ENCODE peak calls at places on chromosomes 16 and 17, in ten cellular contexts. H is progenitor cell of endocrine pancreas, M is uterus, R is AG04450, T is nephron progenitor cell, Z is fibroblast of the aortic adventitia, B is tibial artery, J is activated B cell treated with CpG ODN at 0.5 μM for 24 hours, N is RWPE1, O is pancreas. S is an unnamed sample.

GRCh38 chr16:7038475-7038874 is 294.2 kb upstream of the RBFOX1 start:
- DNase-seq in N (no peak), R (no peak), M (no peak), J (no peak), B (no peak), T (no peak), Z (no peak), H (no peak), O (no peak), S (no peak)

GRCh38 chr17:34071891-34072420 is 183.1 kb upstream of the CCL2 start:
- DNase-seq in Z (no peak), O (no peak), J (no peak), T (no peak), M (no peak), R (no peak), N (no peak), H (no peak), B (no peak), S (no peak)

GRCh38 chr17:1227917-1228751 is 42.1 kb upstream of the BHLHA9 start:
- DNase-seq in M (no peak), H (peak; percentile 11), O (no peak), N (no peak), B (peak; percentile 71), J (peak; percentile 68), R (no peak), Z (no peak), T (peak; percentile 31), S (peak; percentile 21)

GRCh38 chr16:56560447-56560846 is 4.4 kb upstream of the MT4 start:
- DNase-seq in H (no peak), T (no peak), B (no peak), Z (no peak), N (no peak), R (no peak), M (no peak), J (no peak), O (no peak), S (no peak)

GRCh38 chr16:12426122-12426521 is 377.6 kb downstream of the CPPED1 start:
- DNase-seq in T (no peak), J (no peak), M (no peak), R (no peak), N (no peak), B (no peak), Z (peak; percentile 3), O (no peak), H (no peak), S (no peak)

GRCh38 chr16:31081428-31082351 is 7.1 kb downstream of the PRSS53 start:
- DNase-seq in N (no peak), R (no peak), T (no peak), O (no peak), H (no peak), J (no peak), M (no peak), B (no peak), Z (no peak), S (no peak)

GRCh38 chr17:74104921-74105320 is 98.6 kb upstream of the RPL38 start:
- DNase-seq in R (no peak), Z (no peak), H (no peak), N (no peak), O (no peak), T (no peak), B (no peak), J (no peak), M (no peak), S (no peak)

GRCh38 chr16:2250652-2251280 is 621 bp downstream of the ECI1 start:
- DNase-seq in R (no peak), J (no peak), M (no peak), T (peak; percentile 30), H (no peak), Z (peak; percentile 55), N (no peak), B (no peak), O (peak; percentile 60), S (peak; percentile 35)

GRCh38 chr16:48558269-48558915 is 51.6 kb downstream of the N4BP1 start:
- DNase-seq in Z (peak; percentile 46), R (no peak), O (no peak), M (no peak), N (no peak), J (no peak), H (no peak), T (no peak), B (no peak), S (peak; percentile 84)

GRCh38 chr16:69818811-69819587 is 56.9 kb downstream of the WWP2 start:
- DNase-seq in M (no peak), O (no peak), J (no peak), T (no peak), Z (no peak), R (no peak), B (no peak), N (no peak), H (no peak), S (no peak)

GRCh38 chr16:2388875-2389433 is 40.3 kb upstream of the CCNF start:
- DNase-seq in J (no peak), R (peak; percentile 7), H (no peak), O (peak; percentile 95), Z (peak; percentile 92), B (no peak), T (no peak), N (no peak), M (no peak), S (no peak)

GRCh38 chr17:21359483-21359840 is 16.7 kb upstream of the KCNJ12 start:
- DNase-seq in R (no peak), N (no peak), T (no peak), H (no peak), J (no peak), M (no peak), B (no peak), O (no peak), Z (no peak), S (no peak)

GRCh38 chr16:9139965-9140364 is 48.5 kb downstream of the HAPSTR1 start:
- DNase-seq in H (no peak), J (no peak), B (no peak), O (no peak), Z (peak; percentile 31), M (no peak), R (no peak), N (peak; percentile 38), T (no peak), S (peak; percentile 25)

GRCh38 chr17:16286947-16287562 is 66.2 kb downstream of the CENPV start:
- DNase-seq in M (peak; percentile 26), B (no peak), Z (peak; percentile 64), N (no peak), J (peak; percentile 61), H (no peak), R (no peak), T (no peak), O (no peak), S (no peak)
- TF ChIP-seq CTCF in M (no peak), B (no peak), Z (peak; percentile 43), N (no peak), J (no peak), H (no peak), R (peak; percentile 26), T (no peak), O (no peak), S (no peak)

GRCh38 chr17:57458718-57459285 is 202.5 kb downstream of the MSI2 start:
- DNase-seq in J (no peak), H (no peak), T (no peak), N (no peak), R (no peak), Z (no peak), O (no peak), B (no peak), M (no peak), S (no peak)

GRCh38 chr17:57461082-57461481 is 204.8 kb downstream of the MSI2 start:
- DNase-seq in T (no peak), J (no peak), R (no peak), B (no peak), N (no peak), O (no peak), Z (no peak), M (no peak), H (no peak), S (no peak)

GRCh38 chr17:57457188-57457587 is 200.9 kb downstream of the MSI2 start:
- DNase-seq in O (no peak), B (no peak), R (no peak), J (no peak), Z (no peak), N (no peak), M (no peak), T (no peak), H (no peak), S (no peak)

GRCh38 chr17:57462007-57462579 is 205.8 kb downstream of the MSI2 start:
- DNase-seq in J (no peak), O (no peak), Z (no peak), B (no peak), M (no peak), T (no peak), N (no peak), R (no peak), H (no peak), S (no peak)

GRCh38 chr17:57459286-57459915 is 203.1 kb downstream of the MSI2 start:
- DNase-seq in T (no peak), O (no peak), Z (peak; percentile 12), J (no peak), M (no peak), R (no peak), B (no peak), H (no peak), N (no peak), S (no peak)
- TF ChIP-seq CTCF in T (no peak), O (no peak), Z (no peak), J (no peak), M (no peak), R (no peak), B (no peak), H (no peak), N (no peak), S (no peak)

DNA sequence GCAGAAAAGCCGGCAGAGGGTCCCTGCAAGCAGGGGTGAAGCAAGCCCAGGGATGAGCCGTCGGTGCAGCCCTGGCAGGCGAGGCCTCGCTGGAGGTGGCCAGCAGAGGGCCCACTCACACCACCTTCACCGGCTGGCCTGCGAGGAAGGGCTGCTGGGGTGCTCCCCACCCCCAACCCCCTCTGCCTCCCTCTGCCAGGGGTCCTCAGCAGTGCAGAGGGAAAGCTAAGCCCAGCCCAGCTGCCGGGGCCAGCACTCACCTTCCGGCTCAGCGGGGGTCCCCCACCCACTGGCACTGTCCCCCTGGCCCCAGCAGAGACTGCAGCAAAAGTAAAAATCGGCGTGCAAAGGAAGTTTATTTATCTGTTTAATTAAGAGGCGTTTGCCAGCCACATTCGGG is 113.4 kb downstream of the ENGASE start:
- DNase-seq in R (no peak), J (no peak), M (no peak), H (peak; percentile 37), Z (no peak), B (no peak), O (peak; percentile 28), T (peak; percentile 64), N (peak; percentile 71), S (no peak)
- TF ChIP-seq CTCF in R (peak; percentile 42), J (no peak), M (no peak), H (peak; percentile 67), Z (peak; percentile 44), B (peak; percentile 19), O (peak; percentile 42), T (peak; percentile 66), N (peak; percentile 73), S (peak; percentile 34)

DNA sequence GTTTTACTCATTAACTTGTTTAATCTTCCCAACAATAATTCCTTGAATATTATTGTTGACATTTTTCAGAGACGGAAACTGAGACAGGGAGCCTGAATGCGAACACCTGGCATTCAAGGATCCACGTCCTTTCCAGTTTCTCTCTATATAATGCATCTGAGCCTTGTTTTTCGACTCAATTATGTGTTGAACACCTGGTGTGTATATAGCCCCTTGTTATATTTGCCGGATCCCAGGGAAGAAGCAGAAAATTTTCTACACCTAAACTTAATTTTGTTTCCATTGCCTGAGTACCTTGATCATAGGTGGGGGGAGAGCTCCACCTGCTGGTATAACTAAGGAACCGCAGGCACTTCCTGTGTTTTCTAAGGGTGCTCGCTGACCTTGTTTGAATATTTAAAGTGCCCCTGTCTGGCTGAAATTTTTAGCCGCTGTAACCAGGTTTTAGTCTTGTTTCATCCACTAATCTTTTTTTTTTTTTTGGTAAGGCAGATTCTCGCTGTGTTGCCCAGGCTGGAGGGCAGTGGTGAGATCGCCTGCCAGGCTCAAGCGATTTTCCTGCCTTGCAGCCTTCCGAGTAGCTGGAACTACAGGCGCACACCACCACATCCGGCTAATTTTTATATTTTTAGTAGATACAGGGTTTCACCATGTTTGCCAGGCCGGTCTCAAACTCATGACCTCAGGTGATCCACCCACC is 6.6 kb upstream of the NUBP1 start:
- DNase-seq in T (peak; percentile 69), B (peak; percentile 64), O (peak; percentile 82), H (peak; percentile 53), R (peak; percentile 38), J (no peak), N (peak; percentile 65), Z (peak; percentile 82), M (peak; percentile 58), S (peak; percentile 47)
- TF ChIP-seq CTCF in T (peak; percentile 90), B (peak; percentile 90), O (peak; percentile 86), H (peak; percentile 94), R (peak; percentile 95), J (peak; percentile 60), N (peak; percentile 87), Z (peak; percentile 91), M (peak; percentile 94), S (peak; percentile 59)

S was measured in HL-60.